ENCODE peak calls at places on chromosomes 5 and 9, in ten cellular contexts. S is stomach, A is heart left ventricle, Z is prostate gland, X is WTC11, W is A549, U is mesothelial cell of epicardium, T is AG10803, J is fibroblast of mammary gland, H is gastrocnemius medialis. E is an unnamed sample.

GRCh38 chr5:179374506-179375235 is 29.4 kb upstream of the ADAMTS2 start:
- DNase-seq in S (no peak), A (no peak), Z (no peak), X (peak), W (no peak), U (no peak), T (no peak), J (no peak), H (no peak), E (peak)

GRCh38 chr5:141881886-141882285 is 3.7 kb upstream of the PCDH1 start:
- DNase-seq in S (no peak), A (no peak), Z (no peak), X (peak), W (no peak), U (no peak), T (no peak), J (no peak), H (no peak), E (peak)

GRCh38 chr9:38423273-38423938 is 848 bp downstream of the IGFBPL1 start:
- DNase-seq in S (no peak), A (no peak), Z (no peak), X (no peak), W (no peak), U (no peak), T (no peak), J (no peak), H (no peak), E (no peak)

GRCh38 chr9:6925841-6926240 is 168.1 kb downstream of the KDM4C start:
- DNase-seq in S (no peak), A (no peak), Z (no peak), X (no peak), W (no peak), U (no peak), T (no peak), J (no peak), H (no peak), E (no peak)

GRCh38 chr9:122991370-122991830 is 42.1 kb upstream of the GPR21 start:
- DNase-seq in S (no peak), A (no peak), Z (peak), X (no peak), W (peak), U (no peak), T (peak), J (peak), H (no peak), E (no peak)

GRCh38 chr5:74127377-74128338 is 501.7 kb downstream of the ARHGEF28 start:
- DNase-seq in S (no peak), A (no peak), Z (peak), X (no peak), W (peak), U (no peak), T (peak), J (no peak), H (no peak), E (no peak)

GRCh38 chr9:557601-558201 is 283.8 kb upstream of the DMRT1 start:
- DNase-seq in S (no peak), A (no peak), Z (no peak), X (no peak), W (peak), U (no peak), T (no peak), J (no peak), H (no peak), E (no peak)

GRCh38 chr9:97873410-97873809 is 20.4 kb downstream of the FOXE1 start:
- DNase-seq in S (no peak), A (no peak), Z (no peak), X (peak), W (no peak), U (no peak), T (no peak), J (no peak), H (no peak), E (no peak)

GRCh38 chr9:14347408-14348224 is 33.7 kb upstream of the NFIB start:
- DNase-seq in S (no peak), A (peak), Z (no peak), X (peak), W (peak), U (peak), T (peak), J (no peak), H (peak), E (peak)

GRCh38 chr9:22214497-22215031 is 205.5 kb upstream of the CDKN2B start:
- DNase-seq in S (no peak), A (no peak), Z (no peak), X (no peak), W (no peak), U (no peak), T (peak), J (peak), H (no peak), E (no peak)

GRCh38 chr9:134302130-134302817 is 24.0 kb upstream of the RXRA start:
- DNase-seq in S (no peak), A (peak), Z (no peak), X (no peak), W (no peak), U (no peak), T (no peak), J (no peak), H (no peak), E (no peak)

GRCh38 chr5:40507095-40507494 is 172.6 kb upstream of the PTGER4 start:
- DNase-seq in S (no peak), A (no peak), Z (no peak), X (no peak), W (no peak), U (no peak), T (no peak), J (peak), H (no peak), E (no peak)

GRCh38 chr9:109411818-109412352 is 86.2 kb downstream of the PTPN3 start:
- DNase-seq in S (no peak), A (no peak), Z (no peak), X (no peak), W (peak), U (no peak), T (peak), J (peak), H (no peak), E (no peak)
- TF ChIP-seq CTCF in S (no peak), A (peak), Z (peak), X (peak), W (peak), U (peak), T (peak), J (peak), H (peak), E (peak)

GRCh38 chr5:75335486-75335885 is 1.5 kb upstream of the HMGCR start:
- DNase-seq in S (no peak), A (no peak), Z (no peak), X (no peak), W (no peak), U (no peak), T (no peak), J (no peak), H (no peak), E (no peak)

GRCh38 chr5:75337366-75338021 is 474 bp downstream of the HMGCR start:
- DNase-seq in S (peak), A (no peak), Z (peak), X (no peak), W (no peak), U (peak), T (peak), J (peak), H (peak), E (peak)

GRCh38 chr5:75336625-75337336 is at the start of gene HMGCR:
- DNase-seq in S (peak), A (peak), Z (peak), X (peak), W (peak), U (peak), T (peak), J (peak), H (peak), E (peak)

GRCh38 chr5:75338408-75338807 is 1.4 kb downstream of the HMGCR start:
- DNase-seq in S (no peak), A (no peak), Z (no peak), X (no peak), W (no peak), U (no peak), T (no peak), J (no peak), H (no peak), E (no peak)

GRCh38 chr5:75335952-75336624 is 932 bp upstream of the HMGCR start:
- DNase-seq in S (no peak), A (no peak), Z (peak), X (no peak), W (peak), U (no peak), T (peak), J (peak), H (peak), E (no peak)
- TF ChIP-seq CTCF in S (no peak), A (no peak), Z (peak), X (no peak), W (no peak), U (peak), T (peak), J (peak), H (peak), E (peak)

GRCh38 chr9:99569840-99570239 is 251.8 kb upstream of the NR4A3 start:
- DNase-seq in S (no peak), A (no peak), Z (no peak), X (no peak), W (no peak), U (no peak), T (no peak), J (no peak), H (no peak), E (no peak)
- TF ChIP-seq CTCF in S (no peak), A (no peak), Z (no peak), X (no peak), W (no peak), U (no peak), T (no peak), J (no peak), H (no peak), E (no peak)

GRCh38 chr5:57338068-57338848 is 144.4 kb downstream of the ACTBL2 start:
- DNase-seq in S (no peak), A (no peak), Z (no peak), X (peak), W (peak), U (no peak), T (peak), J (peak), H (no peak), E (no peak)
- TF ChIP-seq CTCF in S (no peak), A (peak), Z (peak), X (peak), W (peak), U (no peak), T (peak), J (peak), H (no peak), E (peak)

DNA sequence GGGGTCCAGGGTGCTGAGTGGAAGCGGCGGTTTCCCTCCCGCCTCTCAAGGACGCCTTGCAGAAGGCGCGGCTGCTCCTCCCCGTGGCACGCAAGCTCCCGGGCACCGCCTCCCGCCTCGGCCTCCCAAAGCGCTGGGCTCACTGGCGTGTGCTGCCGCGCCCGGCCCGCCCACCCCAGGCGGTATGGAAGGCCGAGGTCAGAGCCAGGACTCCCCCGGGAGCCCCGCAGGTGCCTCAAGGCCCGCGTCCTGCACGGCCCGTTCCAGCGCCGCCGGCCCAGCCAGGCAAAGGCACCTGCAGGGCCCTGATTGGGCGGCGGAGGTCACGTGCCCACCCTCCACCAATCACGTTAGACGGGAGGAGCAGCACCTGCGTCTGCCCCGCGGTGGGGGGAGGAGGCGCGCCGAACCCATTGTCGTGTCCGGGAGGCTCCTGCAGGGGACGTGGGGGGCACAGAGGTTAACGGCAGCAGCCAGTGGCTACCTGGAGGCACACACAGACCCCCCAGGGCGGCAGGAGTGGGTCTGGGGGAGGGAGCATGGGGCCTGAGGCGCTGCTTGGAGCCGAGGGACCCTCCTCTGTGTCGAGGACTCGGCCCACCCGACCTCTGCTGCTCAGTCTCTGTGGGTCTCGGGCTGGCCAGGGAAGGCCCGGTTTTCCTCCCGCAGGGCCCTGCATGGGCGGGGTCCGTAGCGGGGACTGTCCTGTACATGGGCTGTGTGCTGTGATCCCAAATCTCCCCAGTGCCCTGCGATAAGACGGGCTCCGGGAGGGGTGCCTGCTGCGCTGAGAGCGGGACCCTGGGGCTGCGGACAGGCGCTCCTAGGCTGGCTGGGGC is 2.0 kb upstream of the LCN12 start:
- DNase-seq in S (peak), A (peak), Z (peak), X (peak), W (peak), U (peak), T (peak), J (peak), H (peak), E (peak)
- TF ChIP-seq CTCF in S (no peak), A (peak), Z (peak), X (no peak), W (no peak), U (no peak), T (no peak), J (no peak), H (no peak), E (no peak)

DNA sequence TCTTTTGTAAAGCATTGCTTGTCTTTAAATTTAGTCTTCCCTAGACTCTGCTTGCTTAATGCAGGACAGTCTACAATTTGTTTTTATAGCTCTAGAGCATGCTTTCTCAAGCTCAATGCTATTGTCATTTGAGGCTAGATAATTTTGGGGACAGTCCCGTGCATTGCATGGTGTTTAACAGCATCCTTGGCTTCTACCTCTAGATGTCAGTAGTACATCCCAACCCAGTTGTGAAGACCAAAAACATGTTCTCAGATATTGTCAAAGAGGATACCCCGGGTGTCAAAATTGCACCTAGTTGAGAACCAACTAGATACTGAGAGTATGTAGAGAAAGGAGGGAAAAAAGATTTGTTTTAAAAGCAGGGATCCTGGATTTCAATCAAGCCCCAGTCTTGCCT is 277.5 kb downstream of the CEMIP2 start:
- DNase-seq in S (no peak), A (no peak), Z (no peak), X (no peak), W (peak), U (no peak), T (no peak), J (peak), H (no peak), E (no peak)
- TF ChIP-seq CTCF in S (no peak), A (no peak), Z (no peak), X (no peak), W (peak), U (no peak), T (peak), J (peak), H (no peak), E (no peak)

GRCh38 chr5:147394273-147394672 is 115.6 kb downstream of the DPYSL3 start:
- DNase-seq in S (no peak), A (no peak), Z (no peak), X (no peak), W (no peak), U (no peak), T (no peak), J (no peak), H (no peak), E (no peak)

GRCh38 chr5:147388171-147388977 is 121.5 kb downstream of the DPYSL3 start:
- DNase-seq in S (no peak), A (no peak), Z (no peak), X (no peak), W (no peak), U (no peak), T (no peak), J (no peak), H (no peak), E (no peak)

GRCh38 chr5:147393866-147394265 is 116.0 kb downstream of the DPYSL3 start:
- DNase-seq in S (no peak), A (no peak), Z (no peak), X (peak), W (no peak), U (no peak), T (no peak), J (no peak), H (no peak), E (no peak)

GRCh38 chr5:147390654-147391053 is 119.2 kb downstream of the DPYSL3 start:
- DNase-seq in S (no peak), A (no peak), Z (no peak), X (no peak), W (no peak), U (no peak), T (no peak), J (no peak), H (no peak), E (no peak)

GRCh38 chr5:147391781-147392180 is 118.1 kb downstream of the DPYSL3 start:
- DNase-seq in S (peak), A (no peak), Z (no peak), X (peak), W (peak), U (no peak), T (peak), J (peak), H (peak), E (no peak)
- TF ChIP-seq CTCF in S (no peak), A (peak), Z (peak), X (peak), W (peak), U (peak), T (peak), J (peak), H (peak), E (peak)

GRCh38 chr9:127308559-127309429 is 44.2 kb downstream of the GARNL3 start:
- DNase-seq in S (no peak), A (no peak), Z (no peak), X (no peak), W (no peak), U (no peak), T (peak), J (peak), H (no peak), E (no peak)

GRCh38 chr9:127309715-127310114 is 45.1 kb downstream of the GARNL3 start:
- DNase-seq in S (no peak), A (no peak), Z (no peak), X (no peak), W (no peak), U (no peak), T (no peak), J (no peak), H (no peak), E (no peak)

GRCh38 chr9:127307802-127308201 is 43.2 kb downstream of the GARNL3 start:
- DNase-seq in S (peak), A (no peak), Z (no peak), X (no peak), W (no peak), U (no peak), T (no peak), J (no peak), H (peak), E (no peak)

GRCh38 chr9:127313042-127313560 is 48.5 kb downstream of the GARNL3 start:
- DNase-seq in S (no peak), A (no peak), Z (no peak), X (no peak), W (no peak), U (no peak), T (no peak), J (no peak), H (no peak), E (no peak)

GRCh38 chr9:127311239-127311741 is 46.7 kb downstream of the GARNL3 start:
- DNase-seq in S (peak), A (no peak), Z (peak), X (peak), W (peak), U (no peak), T (peak), J (peak), H (no peak), E (no peak)
- TF ChIP-seq CTCF in S (no peak), A (peak), Z (peak), X (peak), W (peak), U (peak), T (peak), J (peak), H (peak), E (peak)

DNA sequence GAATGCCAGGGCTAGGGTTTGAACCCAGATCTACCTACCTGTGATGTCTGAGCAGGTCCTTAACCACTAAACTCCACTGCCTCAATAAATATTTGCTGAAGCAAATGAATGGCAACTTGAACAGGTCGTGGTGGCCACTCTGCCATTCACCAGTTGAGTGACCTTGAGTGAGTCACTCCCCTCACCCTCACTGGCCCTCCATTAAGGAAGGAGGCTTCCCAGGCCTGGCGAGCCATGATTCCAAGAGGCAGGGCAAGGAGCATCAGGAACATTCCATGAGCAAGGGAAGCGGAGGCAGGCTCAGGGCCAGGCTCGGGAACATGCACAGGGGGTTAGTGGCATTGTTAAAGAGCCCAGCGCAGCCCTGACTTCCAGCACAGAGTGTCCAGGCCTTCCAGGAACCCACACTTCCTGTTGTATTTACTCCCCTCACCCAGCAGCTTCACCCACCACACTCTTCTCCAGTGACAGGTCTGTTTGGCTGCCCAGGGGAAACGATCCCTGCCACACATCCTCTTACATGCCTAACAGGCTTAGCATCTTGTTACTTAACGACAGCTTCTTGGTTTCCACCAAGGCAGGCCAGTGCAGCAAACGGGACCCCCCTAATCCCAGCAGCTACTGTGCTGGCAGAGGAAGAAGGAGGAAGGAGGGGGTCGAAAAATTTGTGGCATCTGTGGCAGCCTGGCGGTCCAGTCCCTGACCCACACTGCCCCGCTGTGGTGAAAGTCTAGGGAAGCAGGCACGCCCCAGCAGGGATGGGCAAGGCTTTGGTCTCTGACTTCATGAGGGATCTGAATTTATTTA is 43.7 kb upstream of the TTC1 start:
- DNase-seq in S (peak), A (no peak), Z (no peak), X (peak), W (peak), U (peak), T (peak), J (peak), H (peak), E (no peak)
- TF ChIP-seq CTCF in S (no peak), A (peak), Z (peak), X (peak), W (peak), U (peak), T (peak), J (peak), H (peak), E (peak)

E was measured in osteocyte.